ENCODE peak calls at places on chromosomes 16 and 17, in eight cellular contexts. One of them, this sample, is unnamed.

GRCh38 chr16:87854053-87854906 is 15.0 kb downstream of the SLC7A5 start:
- DNase-seq in neural crest cell: no peak
- DNase-seq in naive thymus-derived CD4-positive, alpha-beta T cell: no peak
- DNase-seq in stimulated activated CD8-positive, alpha-beta memory T cell treated with anti-CD3 and anti-CD28 coated beads, Interleukin-15, amount 100 ng/mL, for 1 hour: no peak
- DNase-seq in aorta: no peak
- DNase-seq in ascending aorta: no peak
- DNase-seq in stimulated activated CD4-positive, alpha-beta T cell treated with anti-CD3 and anti-CD28 coated beads, Interleukin-15, amount 100 ng/mL, for 24 hours: no peak
- DNase-seq in heart right ventricle: no peak
- DNase-seq in this sample: no peak

GRCh38 chr17:8753976-8754440 is 4.3 kb downstream of the SPDYE4 start:
- DNase-seq in neural crest cell: no peak
- DNase-seq in naive thymus-derived CD4-positive, alpha-beta T cell: no peak
- DNase-seq in stimulated activated CD8-positive, alpha-beta memory T cell treated with anti-CD3 and anti-CD28 coated beads, Interleukin-15, amount 100 ng/mL, for 1 hour: no peak
- DNase-seq in aorta: no peak
- DNase-seq in ascending aorta: no peak
- DNase-seq in stimulated activated CD4-positive, alpha-beta T cell treated with anti-CD3 and anti-CD28 coated beads, Interleukin-15, amount 100 ng/mL, for 24 hours: no peak
- DNase-seq in heart right ventricle: no peak
- DNase-seq in this sample: peak; percentile 52

GRCh38 chr17:66228887-66229782 is at the start of gene APOH:
- DNase-seq in neural crest cell: no peak
- DNase-seq in naive thymus-derived CD4-positive, alpha-beta T cell: no peak
- DNase-seq in stimulated activated CD8-positive, alpha-beta memory T cell treated with anti-CD3 and anti-CD28 coated beads, Interleukin-15, amount 100 ng/mL, for 1 hour: no peak
- DNase-seq in aorta: no peak
- DNase-seq in ascending aorta: no peak
- DNase-seq in stimulated activated CD4-positive, alpha-beta T cell treated with anti-CD3 and anti-CD28 coated beads, Interleukin-15, amount 100 ng/mL, for 24 hours: no peak
- DNase-seq in heart right ventricle: no peak
- DNase-seq in this sample: no peak

GRCh38 chr17:65684631-65685030 is 123.2 kb upstream of the AXIN2 start:
- DNase-seq in neural crest cell: no peak
- DNase-seq in naive thymus-derived CD4-positive, alpha-beta T cell: no peak
- DNase-seq in stimulated activated CD8-positive, alpha-beta memory T cell treated with anti-CD3 and anti-CD28 coated beads, Interleukin-15, amount 100 ng/mL, for 1 hour: no peak
- DNase-seq in aorta: no peak
- DNase-seq in ascending aorta: no peak
- DNase-seq in stimulated activated CD4-positive, alpha-beta T cell treated with anti-CD3 and anti-CD28 coated beads, Interleukin-15, amount 100 ng/mL, for 24 hours: no peak
- DNase-seq in heart right ventricle: no peak
- DNase-seq in this sample: no peak

GRCh38 chr16:49602201-49603041 is 228.8 kb downstream of the C16orf78 start:
- DNase-seq in neural crest cell: no peak
- DNase-seq in naive thymus-derived CD4-positive, alpha-beta T cell: no peak
- DNase-seq in stimulated activated CD8-positive, alpha-beta memory T cell treated with anti-CD3 and anti-CD28 coated beads, Interleukin-15, amount 100 ng/mL, for 1 hour: no peak
- DNase-seq in aorta: no peak
- DNase-seq in ascending aorta: peak; percentile 64
- DNase-seq in stimulated activated CD4-positive, alpha-beta T cell treated with anti-CD3 and anti-CD28 coated beads, Interleukin-15, amount 100 ng/mL, for 24 hours: no peak
- DNase-seq in heart right ventricle: no peak
- DNase-seq in this sample: no peak

GRCh38 chr16:76946879-76947278 is 244.1 kb upstream of the MON1B start:
- DNase-seq in neural crest cell: no peak
- DNase-seq in naive thymus-derived CD4-positive, alpha-beta T cell: no peak
- DNase-seq in stimulated activated CD8-positive, alpha-beta memory T cell treated with anti-CD3 and anti-CD28 coated beads, Interleukin-15, amount 100 ng/mL, for 1 hour: no peak
- DNase-seq in aorta: no peak
- DNase-seq in ascending aorta: no peak
- DNase-seq in stimulated activated CD4-positive, alpha-beta T cell treated with anti-CD3 and anti-CD28 coated beads, Interleukin-15, amount 100 ng/mL, for 24 hours: no peak
- DNase-seq in heart right ventricle: no peak
- DNase-seq in this sample: peak; percentile 30

GRCh38 chr16:27740496-27741201 is 190.7 kb downstream of the KATNIP start:
- DNase-seq in neural crest cell: no peak
- DNase-seq in naive thymus-derived CD4-positive, alpha-beta T cell: no peak
- DNase-seq in stimulated activated CD8-positive, alpha-beta memory T cell treated with anti-CD3 and anti-CD28 coated beads, Interleukin-15, amount 100 ng/mL, for 1 hour: no peak
- DNase-seq in aorta: no peak
- DNase-seq in ascending aorta: no peak
- DNase-seq in stimulated activated CD4-positive, alpha-beta T cell treated with anti-CD3 and anti-CD28 coated beads, Interleukin-15, amount 100 ng/mL, for 24 hours: no peak
- DNase-seq in heart right ventricle: no peak
- DNase-seq in this sample: no peak

GRCh38 chr16:13305019-13305755 is 403.8 kb downstream of the SHISA9 start:
- DNase-seq in neural crest cell: no peak
- DNase-seq in naive thymus-derived CD4-positive, alpha-beta T cell: no peak
- DNase-seq in stimulated activated CD8-positive, alpha-beta memory T cell treated with anti-CD3 and anti-CD28 coated beads, Interleukin-15, amount 100 ng/mL, for 1 hour: no peak
- DNase-seq in aorta: no peak
- DNase-seq in ascending aorta: no peak
- DNase-seq in stimulated activated CD4-positive, alpha-beta T cell treated with anti-CD3 and anti-CD28 coated beads, Interleukin-15, amount 100 ng/mL, for 24 hours: no peak
- DNase-seq in heart right ventricle: no peak
- DNase-seq in this sample: no peak

GRCh38 chr17:41777157-41777578 is 9.3 kb downstream of the JUP start:
- DNase-seq in neural crest cell: no peak
- DNase-seq in naive thymus-derived CD4-positive, alpha-beta T cell: no peak
- DNase-seq in stimulated activated CD8-positive, alpha-beta memory T cell treated with anti-CD3 and anti-CD28 coated beads, Interleukin-15, amount 100 ng/mL, for 1 hour: no peak
- DNase-seq in aorta: no peak
- DNase-seq in ascending aorta: no peak
- DNase-seq in stimulated activated CD4-positive, alpha-beta T cell treated with anti-CD3 and anti-CD28 coated beads, Interleukin-15, amount 100 ng/mL, for 24 hours: no peak
- DNase-seq in heart right ventricle: peak; percentile 79
- DNase-seq in this sample: no peak

GRCh38 chr17:60077672-60078519 is 825 bp downstream of the HEATR6 start:
- DNase-seq in neural crest cell: no peak
- DNase-seq in naive thymus-derived CD4-positive, alpha-beta T cell: peak; percentile 41
- DNase-seq in stimulated activated CD8-positive, alpha-beta memory T cell treated with anti-CD3 and anti-CD28 coated beads, Interleukin-15, amount 100 ng/mL, for 1 hour: peak; percentile 27
- DNase-seq in aorta: no peak
- DNase-seq in ascending aorta: no peak
- DNase-seq in stimulated activated CD4-positive, alpha-beta T cell treated with anti-CD3 and anti-CD28 coated beads, Interleukin-15, amount 100 ng/mL, for 24 hours: peak; percentile 75
- DNase-seq in heart right ventricle: no peak
- DNase-seq in this sample: no peak

GRCh38 chr16:35706901-35707300 is 2247.5 kb downstream of the TP53TG3F start:
- DNase-seq in neural crest cell: no peak
- DNase-seq in naive thymus-derived CD4-positive, alpha-beta T cell: no peak
- DNase-seq in stimulated activated CD8-positive, alpha-beta memory T cell treated with anti-CD3 and anti-CD28 coated beads, Interleukin-15, amount 100 ng/mL, for 1 hour: no peak
- DNase-seq in aorta: no peak
- DNase-seq in ascending aorta: no peak
- DNase-seq in stimulated activated CD4-positive, alpha-beta T cell treated with anti-CD3 and anti-CD28 coated beads, Interleukin-15, amount 100 ng/mL, for 24 hours: no peak
- DNase-seq in heart right ventricle: no peak
- DNase-seq in this sample: no peak

GRCh38 chr17:65048441-65048840 is 8.1 kb downstream of the GNA13 start:
- DNase-seq in neural crest cell: no peak
- DNase-seq in naive thymus-derived CD4-positive, alpha-beta T cell: no peak
- DNase-seq in stimulated activated CD8-positive, alpha-beta memory T cell treated with anti-CD3 and anti-CD28 coated beads, Interleukin-15, amount 100 ng/mL, for 1 hour: no peak
- DNase-seq in aorta: no peak
- DNase-seq in ascending aorta: no peak
- DNase-seq in stimulated activated CD4-positive, alpha-beta T cell treated with anti-CD3 and anti-CD28 coated beads, Interleukin-15, amount 100 ng/mL, for 24 hours: no peak
- DNase-seq in heart right ventricle: no peak
- DNase-seq in this sample: no peak

GRCh38 chr17:2138768-2139167 is 83.9 kb downstream of the HIC1 start:
- DNase-seq in neural crest cell: no peak
- DNase-seq in naive thymus-derived CD4-positive, alpha-beta T cell: no peak
- DNase-seq in stimulated activated CD8-positive, alpha-beta memory T cell treated with anti-CD3 and anti-CD28 coated beads, Interleukin-15, amount 100 ng/mL, for 1 hour: no peak
- DNase-seq in aorta: no peak
- DNase-seq in ascending aorta: no peak
- DNase-seq in stimulated activated CD4-positive, alpha-beta T cell treated with anti-CD3 and anti-CD28 coated beads, Interleukin-15, amount 100 ng/mL, for 24 hours: no peak
- DNase-seq in heart right ventricle: peak; percentile 25
- DNase-seq in this sample: peak; percentile 58

GRCh38 chr17:66306413-66306812 is 4.0 kb downstream of the PRKCA start:
- DNase-seq in neural crest cell: no peak
- DNase-seq in naive thymus-derived CD4-positive, alpha-beta T cell: no peak
- DNase-seq in stimulated activated CD8-positive, alpha-beta memory T cell treated with anti-CD3 and anti-CD28 coated beads, Interleukin-15, amount 100 ng/mL, for 1 hour: no peak
- DNase-seq in aorta: no peak
- DNase-seq in ascending aorta: no peak
- DNase-seq in stimulated activated CD4-positive, alpha-beta T cell treated with anti-CD3 and anti-CD28 coated beads, Interleukin-15, amount 100 ng/mL, for 24 hours: no peak
- DNase-seq in heart right ventricle: no peak
- DNase-seq in this sample: no peak

GRCh38 chr17:70668938-70669778 is 499.8 kb downstream of the KCNJ2 start:
- DNase-seq in neural crest cell: no peak
- DNase-seq in naive thymus-derived CD4-positive, alpha-beta T cell: no peak
- DNase-seq in stimulated activated CD8-positive, alpha-beta memory T cell treated with anti-CD3 and anti-CD28 coated beads, Interleukin-15, amount 100 ng/mL, for 1 hour: no peak
- DNase-seq in aorta: no peak
- DNase-seq in ascending aorta: no peak
- DNase-seq in stimulated activated CD4-positive, alpha-beta T cell treated with anti-CD3 and anti-CD28 coated beads, Interleukin-15, amount 100 ng/mL, for 24 hours: no peak
- DNase-seq in heart right ventricle: no peak
- DNase-seq in this sample: no peak

GRCh38 chr16:59044616-59045015 is 310.5 kb upstream of the GOT2 start:
- DNase-seq in neural crest cell: no peak
- DNase-seq in naive thymus-derived CD4-positive, alpha-beta T cell: no peak
- DNase-seq in stimulated activated CD8-positive, alpha-beta memory T cell treated with anti-CD3 and anti-CD28 coated beads, Interleukin-15, amount 100 ng/mL, for 1 hour: no peak
- DNase-seq in aorta: no peak
- DNase-seq in ascending aorta: no peak
- DNase-seq in stimulated activated CD4-positive, alpha-beta T cell treated with anti-CD3 and anti-CD28 coated beads, Interleukin-15, amount 100 ng/mL, for 24 hours: no peak
- DNase-seq in heart right ventricle: no peak
- DNase-seq in this sample: no peak

GRCh38 chr17:40168262-40168832 is 8.9 kb upstream of the RAPGEFL1 start:
- DNase-seq in neural crest cell: no peak
- DNase-seq in naive thymus-derived CD4-positive, alpha-beta T cell: peak; percentile 70
- DNase-seq in stimulated activated CD8-positive, alpha-beta memory T cell treated with anti-CD3 and anti-CD28 coated beads, Interleukin-15, amount 100 ng/mL, for 1 hour: no peak
- DNase-seq in aorta: no peak
- DNase-seq in ascending aorta: no peak
- DNase-seq in stimulated activated CD4-positive, alpha-beta T cell treated with anti-CD3 and anti-CD28 coated beads, Interleukin-15, amount 100 ng/mL, for 24 hours: peak; percentile 32
- DNase-seq in heart right ventricle: peak; percentile 32
- DNase-seq in this sample: peak; percentile 41

GRCh38 chr17:77451271-77451893 is 310.6 kb downstream of the SEC14L1 start:
- DNase-seq in neural crest cell: peak; percentile 84
- DNase-seq in naive thymus-derived CD4-positive, alpha-beta T cell: peak; percentile 71
- DNase-seq in stimulated activated CD8-positive, alpha-beta memory T cell treated with anti-CD3 and anti-CD28 coated beads, Interleukin-15, amount 100 ng/mL, for 1 hour: no peak
- DNase-seq in aorta: peak; percentile 76
- DNase-seq in ascending aorta: peak; percentile 75
- DNase-seq in stimulated activated CD4-positive, alpha-beta T cell treated with anti-CD3 and anti-CD28 coated beads, Interleukin-15, amount 100 ng/mL, for 24 hours: peak; percentile 87
- DNase-seq in heart right ventricle: peak; percentile 66
- DNase-seq in this sample: peak; percentile 56

GRCh38 chr17:66406701-66407644 is 104.6 kb downstream of the PRKCA start:
- DNase-seq in neural crest cell: no peak
- DNase-seq in naive thymus-derived CD4-positive, alpha-beta T cell: no peak
- DNase-seq in stimulated activated CD8-positive, alpha-beta memory T cell treated with anti-CD3 and anti-CD28 coated beads, Interleukin-15, amount 100 ng/mL, for 1 hour: no peak
- DNase-seq in aorta: no peak
- DNase-seq in ascending aorta: no peak
- DNase-seq in stimulated activated CD4-positive, alpha-beta T cell treated with anti-CD3 and anti-CD28 coated beads, Interleukin-15, amount 100 ng/mL, for 24 hours: no peak
- DNase-seq in heart right ventricle: no peak
- DNase-seq in this sample: no peak

GRCh38 chr17:17366941-17367885 is 64.0 kb downstream of the NT5M start:
- DNase-seq in neural crest cell: no peak
- DNase-seq in naive thymus-derived CD4-positive, alpha-beta T cell: no peak
- DNase-seq in stimulated activated CD8-positive, alpha-beta memory T cell treated with anti-CD3 and anti-CD28 coated beads, Interleukin-15, amount 100 ng/mL, for 1 hour: no peak
- DNase-seq in aorta: no peak
- DNase-seq in ascending aorta: no peak
- DNase-seq in stimulated activated CD4-positive, alpha-beta T cell treated with anti-CD3 and anti-CD28 coated beads, Interleukin-15, amount 100 ng/mL, for 24 hours: no peak
- DNase-seq in heart right ventricle: no peak
- DNase-seq in this sample: no peak

GRCh38 chr17:67276075-67276474 is 31.1 kb upstream of the HELZ start:
- DNase-seq in neural crest cell: no peak
- DNase-seq in naive thymus-derived CD4-positive, alpha-beta T cell: no peak
- DNase-seq in stimulated activated CD8-positive, alpha-beta memory T cell treated with anti-CD3 and anti-CD28 coated beads, Interleukin-15, amount 100 ng/mL, for 1 hour: no peak
- DNase-seq in aorta: no peak
- DNase-seq in ascending aorta: no peak
- DNase-seq in stimulated activated CD4-positive, alpha-beta T cell treated with anti-CD3 and anti-CD28 coated beads, Interleukin-15, amount 100 ng/mL, for 24 hours: no peak
- DNase-seq in heart right ventricle: no peak
- DNase-seq in this sample: no peak

GRCh38 chr17:19867094-19867653 is 562 bp downstream of the ULK2 start:
- DNase-seq in neural crest cell: peak; percentile 58
- DNase-seq in naive thymus-derived CD4-positive, alpha-beta T cell: peak; percentile 54
- DNase-seq in stimulated activated CD8-positive, alpha-beta memory T cell treated with anti-CD3 and anti-CD28 coated beads, Interleukin-15, amount 100 ng/mL, for 1 hour: peak; percentile 20
- DNase-seq in aorta: peak; percentile 82
- DNase-seq in ascending aorta: peak; percentile 71
- DNase-seq in stimulated activated CD4-positive, alpha-beta T cell treated with anti-CD3 and anti-CD28 coated beads, Interleukin-15, amount 100 ng/mL, for 24 hours: peak; percentile 67
- DNase-seq in heart right ventricle: peak; percentile 66
- DNase-seq in this sample: peak; percentile 74

GRCh38 chr17:39634384-39634871 is 2.5 kb upstream of the STARD3 start:
- DNase-seq in neural crest cell: no peak
- DNase-seq in naive thymus-derived CD4-positive, alpha-beta T cell: peak; percentile 53
- DNase-seq in stimulated activated CD8-positive, alpha-beta memory T cell treated with anti-CD3 and anti-CD28 coated beads, Interleukin-15, amount 100 ng/mL, for 1 hour: no peak
- DNase-seq in aorta: no peak
- DNase-seq in ascending aorta: no peak
- DNase-seq in stimulated activated CD4-positive, alpha-beta T cell treated with anti-CD3 and anti-CD28 coated beads, Interleukin-15, amount 100 ng/mL, for 24 hours: peak; percentile 9
- DNase-seq in heart right ventricle: no peak
- DNase-seq in this sample: peak; percentile 50

GRCh38 chr17:36509272-36509985 is 22.9 kb downstream of the ZNHIT3 start:
- DNase-seq in neural crest cell: no peak
- DNase-seq in naive thymus-derived CD4-positive, alpha-beta T cell: no peak
- DNase-seq in stimulated activated CD8-positive, alpha-beta memory T cell treated with anti-CD3 and anti-CD28 coated beads, Interleukin-15, amount 100 ng/mL, for 1 hour: no peak
- DNase-seq in aorta: no peak
- DNase-seq in ascending aorta: no peak
- DNase-seq in stimulated activated CD4-positive, alpha-beta T cell treated with anti-CD3 and anti-CD28 coated beads, Interleukin-15, amount 100 ng/mL, for 24 hours: no peak
- DNase-seq in heart right ventricle: no peak
- DNase-seq in this sample: no peak

GRCh38 chr17:38444151-38444550 is 15.9 kb downstream of the ARHGAP23 start:
- DNase-seq in neural crest cell: peak; percentile 65
- DNase-seq in naive thymus-derived CD4-positive, alpha-beta T cell: peak; percentile 60
- DNase-seq in stimulated activated CD8-positive, alpha-beta memory T cell treated with anti-CD3 and anti-CD28 coated beads, Interleukin-15, amount 100 ng/mL, for 1 hour: peak; percentile 10
- DNase-seq in aorta: peak; percentile 79
- DNase-seq in ascending aorta: peak; percentile 83
- DNase-seq in stimulated activated CD4-positive, alpha-beta T cell treated with anti-CD3 and anti-CD28 coated beads, Interleukin-15, amount 100 ng/mL, for 24 hours: peak; percentile 74
- DNase-seq in heart right ventricle: peak; percentile 75
- DNase-seq in this sample: peak; percentile 67

GRCh38 chr16:30775381-30776099 is 11.5 kb downstream of the ZNF629 start:
- DNase-seq in neural crest cell: peak; percentile 76
- DNase-seq in naive thymus-derived CD4-positive, alpha-beta T cell: peak; percentile 60
- DNase-seq in stimulated activated CD8-positive, alpha-beta memory T cell treated with anti-CD3 and anti-CD28 coated beads, Interleukin-15, amount 100 ng/mL, for 1 hour: no peak
- DNase-seq in aorta: peak; percentile 89
- DNase-seq in ascending aorta: peak; percentile 90
- DNase-seq in stimulated activated CD4-positive, alpha-beta T cell treated with anti-CD3 and anti-CD28 coated beads, Interleukin-15, amount 100 ng/mL, for 24 hours: peak; percentile 79
- DNase-seq in heart right ventricle: peak; percentile 89
- DNase-seq in this sample: peak; percentile 89

GRCh38 chr17:81831957-81832607 is 1.0 kb downstream of the MCRIP1 start:
- DNase-seq in neural crest cell: no peak
- DNase-seq in naive thymus-derived CD4-positive, alpha-beta T cell: peak; percentile 60
- DNase-seq in stimulated activated CD8-positive, alpha-beta memory T cell treated with anti-CD3 and anti-CD28 coated beads, Interleukin-15, amount 100 ng/mL, for 1 hour: no peak
- DNase-seq in aorta: peak; percentile 65
- DNase-seq in ascending aorta: peak; percentile 71
- DNase-seq in stimulated activated CD4-positive, alpha-beta T cell treated with anti-CD3 and anti-CD28 coated beads, Interleukin-15, amount 100 ng/mL, for 24 hours: peak; percentile 61
- DNase-seq in heart right ventricle: no peak
- DNase-seq in this sample: peak; percentile 61

GRCh38 chr16:10421596-10421995 is 35.7 kb downstream of the ATF7IP2 start:
- DNase-seq in neural crest cell: no peak
- DNase-seq in naive thymus-derived CD4-positive, alpha-beta T cell: no peak
- DNase-seq in stimulated activated CD8-positive, alpha-beta memory T cell treated with anti-CD3 and anti-CD28 coated beads, Interleukin-15, amount 100 ng/mL, for 1 hour: no peak
- DNase-seq in aorta: no peak
- DNase-seq in ascending aorta: no peak
- DNase-seq in stimulated activated CD4-positive, alpha-beta T cell treated with anti-CD3 and anti-CD28 coated beads, Interleukin-15, amount 100 ng/mL, for 24 hours: no peak
- DNase-seq in heart right ventricle: no peak
- DNase-seq in this sample: no peak

GRCh38 chr17:81039854-81040758 is 5.2 kb downstream of the BAIAP2 start:
- DNase-seq in neural crest cell: no peak
- DNase-seq in naive thymus-derived CD4-positive, alpha-beta T cell: no peak
- DNase-seq in stimulated activated CD8-positive, alpha-beta memory T cell treated with anti-CD3 and anti-CD28 coated beads, Interleukin-15, amount 100 ng/mL, for 1 hour: no peak
- DNase-seq in aorta: no peak
- DNase-seq in ascending aorta: no peak
- DNase-seq in stimulated activated CD4-positive, alpha-beta T cell treated with anti-CD3 and anti-CD28 coated beads, Interleukin-15, amount 100 ng/mL, for 24 hours: no peak
- DNase-seq in heart right ventricle: no peak
- DNase-seq in this sample: peak; percentile 86

GRCh38 chr16:88442811-88443576 is 10.1 kb upstream of the ZFPM1 start:
- DNase-seq in neural crest cell: peak; percentile 81
- DNase-seq in naive thymus-derived CD4-positive, alpha-beta T cell: peak; percentile 80
- DNase-seq in stimulated activated CD8-positive, alpha-beta memory T cell treated with anti-CD3 and anti-CD28 coated beads, Interleukin-15, amount 100 ng/mL, for 1 hour: peak; percentile 58
- DNase-seq in aorta: peak; percentile 83
- DNase-seq in ascending aorta: peak; percentile 78
- DNase-seq in stimulated activated CD4-positive, alpha-beta T cell treated with anti-CD3 and anti-CD28 coated beads, Interleukin-15, amount 100 ng/mL, for 24 hours: peak; percentile 85
- DNase-seq in heart right ventricle: peak; percentile 74
- DNase-seq in this sample: peak; percentile 67

GRCh38 chr16:56844056-56844455 is 21.0 kb upstream of the SLC12A3 start:
- DNase-seq in neural crest cell: no peak
- DNase-seq in naive thymus-derived CD4-positive, alpha-beta T cell: no peak
- DNase-seq in stimulated activated CD8-positive, alpha-beta memory T cell treated with anti-CD3 and anti-CD28 coated beads, Interleukin-15, amount 100 ng/mL, for 1 hour: no peak
- DNase-seq in aorta: no peak
- DNase-seq in ascending aorta: no peak
- DNase-seq in stimulated activated CD4-positive, alpha-beta T cell treated with anti-CD3 and anti-CD28 coated beads, Interleukin-15, amount 100 ng/mL, for 24 hours: no peak
- DNase-seq in heart right ventricle: no peak
- DNase-seq in this sample: no peak

GRCh38 chr16:35573407-35573806 is 2114.0 kb downstream of the TP53TG3F start:
- DNase-seq in neural crest cell: no peak
- DNase-seq in naive thymus-derived CD4-positive, alpha-beta T cell: no peak
- DNase-seq in stimulated activated CD8-positive, alpha-beta memory T cell treated with anti-CD3 and anti-CD28 coated beads, Interleukin-15, amount 100 ng/mL, for 1 hour: no peak
- DNase-seq in aorta: no peak
- DNase-seq in ascending aorta: no peak
- DNase-seq in stimulated activated CD4-positive, alpha-beta T cell treated with anti-CD3 and anti-CD28 coated beads, Interleukin-15, amount 100 ng/mL, for 24 hours: no peak
- DNase-seq in heart right ventricle: no peak
- DNase-seq in this sample: no peak

GRCh38 chr17:10767237-10767636 is 36.7 kb downstream of the TMEM238L start:
- DNase-seq in neural crest cell: no peak
- DNase-seq in naive thymus-derived CD4-positive, alpha-beta T cell: no peak
- DNase-seq in stimulated activated CD8-positive, alpha-beta memory T cell treated with anti-CD3 and anti-CD28 coated beads, Interleukin-15, amount 100 ng/mL, for 1 hour: no peak
- DNase-seq in aorta: no peak
- DNase-seq in ascending aorta: no peak
- DNase-seq in stimulated activated CD4-positive, alpha-beta T cell treated with anti-CD3 and anti-CD28 coated beads, Interleukin-15, amount 100 ng/mL, for 24 hours: no peak
- DNase-seq in heart right ventricle: no peak
- DNase-seq in this sample: no peak

GRCh38 chr16:84045001-84045817 is 2.6 kb upstream of the SLC38A8 start:
- DNase-seq in neural crest cell: no peak
- DNase-seq in naive thymus-derived CD4-positive, alpha-beta T cell: no peak
- DNase-seq in stimulated activated CD8-positive, alpha-beta memory T cell treated with anti-CD3 and anti-CD28 coated beads, Interleukin-15, amount 100 ng/mL, for 1 hour: no peak
- DNase-seq in aorta: peak; percentile 22
- DNase-seq in ascending aorta: no peak
- DNase-seq in stimulated activated CD4-positive, alpha-beta T cell treated with anti-CD3 and anti-CD28 coated beads, Interleukin-15, amount 100 ng/mL, for 24 hours: no peak
- DNase-seq in heart right ventricle: no peak
- DNase-seq in this sample: no peak

This sample was measured in A673.